ENCODE peak calls at places on chromosomes 6 and 20, in eight cellular contexts. W is upper lobe of left lung, L is K562, V is HCT116, Z is adrenal gland, B is lower leg skin, R is spleen, X is body of pancreas. T is an unnamed sample.
A peak's percentile ranks its signal among the peaks of the same experiment; 100 is the strongest.

GRCh38 chr6:16510245-16510644 is 251.0 kb downstream of the ATXN1 start:
- DNase-seq in W (no peak), L (no peak), V (no peak), Z (no peak), B (no peak), R (no peak), X (no peak), T (no peak)

GRCh38 chr6:3013486-3013885 is 13.8 kb downstream of the NQO2 start:
- DNase-seq in W (peak; percentile 83), L (no peak), V (no peak), Z (peak; percentile 72), B (no peak), R (peak; percentile 91), X (no peak), T (no peak)

GRCh38 chr6:75492769-75493168 is 831 bp downstream of the FILIP1 start:
- DNase-seq in W (peak; percentile 27), L (no peak), V (no peak), Z (no peak), B (no peak), R (no peak), X (no peak), T (no peak)

GRCh38 chr20:23061713-23062561 is 12.5 kb upstream of the THBD start:
- DNase-seq in W (peak; percentile 34), L (no peak), V (no peak), Z (peak; percentile 71), B (no peak), R (no peak), X (no peak), T (peak; percentile 68)

GRCh38 chr6:90249458-90249857 is 47.2 kb downstream of the BACH2 start:
- DNase-seq in W (no peak), L (no peak), V (no peak), Z (no peak), B (no peak), R (no peak), X (no peak), T (no peak)

GRCh38 chr6:132687306-132687705 is 26.5 kb downstream of the VNN1 start:
- DNase-seq in W (no peak), L (no peak), V (peak; percentile 4), Z (no peak), B (no peak), R (no peak), X (no peak), T (no peak)

GRCh38 chr20:5024982-5025381 is 23.7 kb upstream of the SLC23A2 start:
- DNase-seq in W (peak; percentile 30), L (no peak), V (no peak), Z (peak; percentile 54), B (no peak), R (peak; percentile 23), X (no peak), T (no peak)

GRCh38 chr6:134512946-134513345 is 195.0 kb upstream of the SGK1 start:
- DNase-seq in W (peak; percentile 47), L (no peak), V (no peak), Z (peak; percentile 43), B (no peak), R (no peak), X (no peak), T (no peak)

GRCh38 chr6:113873043-113873667 is 16.0 kb downstream of the MARCKS start:
- DNase-seq in W (peak; percentile 69), L (no peak), V (no peak), Z (peak; percentile 56), B (no peak), R (peak; percentile 86), X (peak; percentile 57), T (no peak)

GRCh38 chr6:169141706-169142705 is 111.6 kb downstream of the THBS2 start:
- DNase-seq in W (no peak), L (no peak), V (no peak), Z (no peak), B (peak; percentile 84), R (peak; percentile 41), X (no peak), T (no peak)

GRCh38 chr6:26251354-26252081 is 113.5 kb upstream of the BTN3A2 start:
- DNase-seq in W (peak; percentile 71), L (no peak), V (no peak), Z (peak; percentile 56), B (peak; percentile 88), R (peak; percentile 87), X (no peak), T (peak; percentile 97)

GRCh38 chr6:157761331-157761921 is 61.6 kb upstream of the SNX9 start:
- DNase-seq in W (no peak), L (no peak), V (no peak), Z (no peak), B (no peak), R (no peak), X (no peak), T (no peak)

GRCh38 chr6:133609404-133610270 is 279.3 kb upstream of the TCF21 start:
- DNase-seq in W (no peak), L (no peak), V (peak; percentile 85), Z (no peak), B (no peak), R (no peak), X (no peak), T (no peak)

GRCh38 chr20:10433014-10433622 is 904 bp downstream of the MKKS start:
- DNase-seq in W (no peak), L (no peak), V (no peak), Z (no peak), B (no peak), R (peak; percentile 86), X (no peak), T (no peak)

DNA sequence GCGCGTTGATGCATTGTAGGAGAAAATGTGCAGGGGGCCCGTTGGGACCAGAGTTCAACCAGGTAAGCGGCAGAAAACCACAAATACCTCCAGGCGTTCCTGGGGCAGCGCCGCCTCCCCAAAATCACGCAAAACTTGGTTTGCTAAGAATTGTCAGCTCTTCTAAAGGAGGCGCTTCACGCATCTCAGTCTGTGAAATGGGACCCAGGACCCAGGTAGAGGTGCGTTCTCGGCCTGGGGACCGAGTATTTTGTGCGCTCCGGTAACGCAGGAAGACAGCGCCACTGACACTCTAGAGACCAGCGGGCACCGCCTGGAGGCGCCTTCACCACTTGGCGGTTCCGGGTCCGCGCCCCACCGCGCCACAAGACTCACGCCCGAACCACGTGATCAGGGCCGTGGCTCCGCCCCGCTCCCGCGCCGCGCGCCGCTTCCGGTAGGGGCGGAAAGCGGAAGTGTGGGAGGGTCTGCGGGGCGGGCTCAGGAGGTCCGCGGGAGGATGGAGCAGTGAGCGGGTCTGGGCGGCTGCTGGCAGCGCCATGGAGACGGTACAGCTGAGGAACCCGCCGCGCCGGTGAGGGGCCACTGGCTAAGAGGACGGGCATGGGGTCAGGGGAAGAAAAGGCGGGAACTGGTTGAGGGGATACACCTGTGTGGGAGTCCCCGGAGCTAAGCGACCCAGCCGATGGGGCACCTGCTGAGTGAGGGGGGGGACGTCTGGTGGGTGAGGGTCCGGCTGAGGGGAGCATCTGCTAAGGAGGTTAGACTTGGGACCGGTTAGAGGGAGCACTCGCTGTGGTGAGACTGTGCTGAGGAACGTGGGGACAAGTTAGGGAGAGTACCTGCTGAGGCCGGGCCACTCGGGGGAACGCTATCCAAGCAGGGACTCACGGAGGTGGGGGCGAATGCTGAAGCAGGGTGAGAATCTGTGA is at the start of gene STK4:
- DNase-seq in W (peak; percentile 97), L (peak; percentile 90), V (peak; percentile 86), Z (peak; percentile 93), B (peak; percentile 98), R (peak; percentile 99), X (peak; percentile 94), T (peak; percentile 96)
- TF ChIP-seq POLR2A in W (peak; percentile 83), L (peak; percentile 89), V (peak; percentile 89), Z (peak; percentile 93), B (peak; percentile 82), R (peak; percentile 69), X (peak; percentile 84), T (peak; percentile 92)

DNA sequence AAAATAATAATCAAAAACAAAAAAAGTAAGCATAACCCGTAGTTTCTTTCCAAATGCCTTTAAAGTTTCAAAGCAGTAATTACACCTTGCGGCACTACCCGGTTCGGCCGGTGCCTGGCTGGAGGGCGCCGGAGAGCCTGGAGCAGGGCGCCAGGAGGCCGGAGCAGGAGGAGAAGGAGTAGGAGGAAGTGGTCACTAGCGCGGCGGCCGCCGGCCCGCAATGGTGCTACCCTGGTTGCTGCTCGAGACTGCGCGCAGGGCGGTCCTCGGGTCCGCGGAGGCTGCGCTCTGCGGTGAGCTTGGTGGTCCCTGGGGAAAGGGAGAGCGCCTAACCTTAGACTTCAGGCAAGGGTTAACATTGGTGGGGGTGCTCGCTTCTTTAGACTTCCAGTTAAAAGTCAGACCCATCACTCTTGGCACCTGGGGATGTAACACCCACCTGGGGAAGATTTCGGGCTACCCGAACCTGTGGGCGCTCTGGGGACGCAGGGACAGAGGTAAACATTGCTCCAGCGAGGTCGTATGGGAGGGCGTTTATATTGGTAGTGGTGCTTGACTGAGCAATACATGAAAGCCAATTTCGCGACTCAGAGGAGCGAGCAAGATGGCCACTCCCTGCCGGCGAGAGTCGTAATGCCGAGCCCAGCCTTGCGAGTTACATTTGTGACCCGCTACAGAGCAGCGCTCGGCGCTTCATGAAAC is 5.8 kb upstream of the USP45 start:
- DNase-seq in W (peak; percentile 94), L (peak; percentile 76), V (peak; percentile 61), Z (peak; percentile 83), B (peak; percentile 97), R (peak; percentile 96), X (peak; percentile 86), T (peak; percentile 88)
- TF ChIP-seq POLR2A in W (peak; percentile 83), L (peak; percentile 97), V (peak; percentile 64), Z (peak; percentile 86), B (no peak), R (peak; percentile 60), X (peak; percentile 80), T (peak; percentile 90)

DNA sequence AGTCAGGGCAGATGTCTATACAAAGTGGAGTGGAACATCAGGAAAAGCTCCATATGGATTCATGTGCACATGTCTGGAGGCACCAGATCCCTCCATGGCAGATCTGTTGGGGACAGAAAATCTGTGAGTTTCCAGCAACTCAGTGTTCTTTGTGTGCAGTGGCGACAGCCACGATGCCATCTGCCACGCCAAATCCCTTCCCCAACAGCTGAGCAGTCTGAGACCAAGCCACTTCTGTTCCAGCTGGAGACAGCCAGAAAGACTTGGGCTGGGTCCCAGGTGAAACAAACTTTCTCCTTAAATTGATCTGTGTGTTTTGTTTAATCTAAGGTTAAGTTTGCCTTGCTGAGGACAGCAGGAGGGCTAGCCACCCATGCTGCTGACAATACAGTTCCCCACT is 22.9 kb downstream of the FKBP1A start:
- DNase-seq in W (no peak), L (no peak), V (no peak), Z (no peak), B (no peak), R (no peak), X (no peak), T (no peak)
- TF ChIP-seq POLR2A in W (no peak), L (no peak), V (no peak), Z (no peak), B (no peak), R (no peak), X (no peak), T (no peak)

DNA sequence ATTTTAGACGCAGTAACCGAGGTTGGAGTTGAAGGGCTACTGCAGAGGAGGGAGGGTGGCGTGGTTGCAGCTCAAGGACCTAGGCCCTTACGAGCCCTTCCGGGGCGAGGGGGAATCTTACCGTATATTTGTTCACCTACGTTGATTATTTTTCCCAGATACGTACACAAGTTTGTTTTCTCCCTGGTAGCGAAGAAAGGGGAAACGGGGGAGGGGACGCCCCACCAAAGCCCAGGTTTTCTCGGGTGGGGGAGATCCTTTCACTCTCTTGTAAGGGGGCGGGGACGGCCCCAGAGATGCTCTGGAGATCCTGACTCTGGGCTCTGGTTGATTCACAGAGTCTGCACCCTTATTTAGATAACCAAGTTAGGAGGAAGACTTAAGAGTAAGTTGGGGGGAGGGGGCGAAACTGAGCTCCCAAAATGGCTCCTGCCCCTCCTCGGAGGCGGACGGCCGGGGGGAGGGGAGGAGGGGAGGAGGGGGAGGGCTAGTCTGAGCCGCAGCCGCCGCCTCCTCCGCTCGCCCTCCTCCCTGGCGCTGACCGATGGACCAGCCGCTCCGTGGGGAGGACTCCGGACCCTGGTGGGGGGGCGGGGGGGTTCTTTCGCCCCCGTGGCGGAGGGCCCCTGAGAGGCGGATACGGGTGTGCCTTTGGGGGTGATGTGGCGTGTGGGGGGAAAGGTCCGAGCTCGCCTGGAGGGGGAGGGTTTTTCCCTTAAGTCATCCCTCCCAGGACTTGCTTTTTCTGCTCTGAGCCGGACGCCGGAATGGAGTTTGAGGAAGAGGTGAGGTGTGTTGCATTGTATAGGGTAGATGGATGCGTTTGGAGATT is 2.2 kb downstream of the BRD2 start:
- DNase-seq in W (peak; percentile 87), L (peak; percentile 68), V (peak; percentile 60), Z (peak; percentile 91), B (peak; percentile 96), R (peak; percentile 97), X (peak; percentile 85), T (peak; percentile 90)
- TF ChIP-seq POLR2A in W (peak; percentile 35), L (no peak), V (peak; percentile 11), Z (no peak), B (no peak), R (no peak), X (no peak), T (peak; percentile 35)

T was measured in erythroblast.